ENCODE peak calls at places on chromosomes 5 and 9, in ten cellular contexts. One of them, this sample, is unnamed.

GRCh38 chr5:111950660-111951059 is 193.7 kb upstream of the NREP start:
- DNase-seq in brain microvascular endothelial cell: peak
- DNase-seq in IMR-90: peak
- DNase-seq in GM12878: no peak
- DNase-seq in breast epithelium: no peak
- DNase-seq in colonic mucosa: no peak
- DNase-seq in OCI-LY7: no peak
- DNase-seq in heart left ventricle: no peak
- DNase-seq in fibroblast of lung: peak
- DNase-seq in tibial nerve: no peak
- DNase-seq in this sample: no peak

GRCh38 chr9:13719410-13719809 is 439.9 kb upstream of the MPDZ start:
- DNase-seq in brain microvascular endothelial cell: peak
- DNase-seq in IMR-90: peak
- DNase-seq in GM12878: no peak
- DNase-seq in breast epithelium: no peak
- DNase-seq in colonic mucosa: no peak
- DNase-seq in OCI-LY7: no peak
- DNase-seq in heart left ventricle: no peak
- DNase-seq in fibroblast of lung: peak
- DNase-seq in tibial nerve: no peak
- DNase-seq in this sample: no peak

GRCh38 chr5:167633931-167634341 is 657.5 kb upstream of the WWC1 start:
- DNase-seq in brain microvascular endothelial cell: peak
- DNase-seq in IMR-90: peak
- DNase-seq in GM12878: no peak
- DNase-seq in breast epithelium: no peak
- DNase-seq in colonic mucosa: no peak
- DNase-seq in OCI-LY7: no peak
- DNase-seq in heart left ventricle: no peak
- DNase-seq in fibroblast of lung: peak
- DNase-seq in tibial nerve: no peak
- DNase-seq in this sample: no peak

GRCh38 chr5:81420039-81420667 is 26.2 kb upstream of the ACOT12 start:
- DNase-seq in brain microvascular endothelial cell: peak
- DNase-seq in IMR-90: peak
- DNase-seq in GM12878: no peak
- DNase-seq in breast epithelium: no peak
- DNase-seq in colonic mucosa: no peak
- DNase-seq in OCI-LY7: no peak
- DNase-seq in heart left ventricle: no peak
- DNase-seq in fibroblast of lung: peak
- DNase-seq in tibial nerve: no peak
- DNase-seq in this sample: no peak

GRCh38 chr9:72947987-72948465 is 4.8 kb downstream of the ALDH1A1 start:
- DNase-seq in brain microvascular endothelial cell: no peak
- DNase-seq in IMR-90: no peak
- DNase-seq in GM12878: no peak
- DNase-seq in breast epithelium: no peak
- DNase-seq in colonic mucosa: no peak
- DNase-seq in OCI-LY7: no peak
- DNase-seq in heart left ventricle: no peak
- DNase-seq in fibroblast of lung: no peak
- DNase-seq in tibial nerve: no peak
- DNase-seq in this sample: no peak

GRCh38 chr5:153476767-153477166 is 13.7 kb upstream of the GRIA1 start:
- DNase-seq in brain microvascular endothelial cell: peak
- DNase-seq in IMR-90: peak
- DNase-seq in GM12878: no peak
- DNase-seq in breast epithelium: no peak
- DNase-seq in colonic mucosa: no peak
- DNase-seq in OCI-LY7: no peak
- DNase-seq in heart left ventricle: no peak
- DNase-seq in fibroblast of lung: peak
- DNase-seq in tibial nerve: no peak
- DNase-seq in this sample: no peak

GRCh38 chr9:130923611-130924447 is 15.2 kb downstream of the FIBCD1 start:
- DNase-seq in brain microvascular endothelial cell: no peak
- DNase-seq in IMR-90: no peak
- DNase-seq in GM12878: no peak
- DNase-seq in breast epithelium: no peak
- DNase-seq in colonic mucosa: no peak
- DNase-seq in OCI-LY7: no peak
- DNase-seq in heart left ventricle: no peak
- DNase-seq in fibroblast of lung: no peak
- DNase-seq in tibial nerve: no peak
- DNase-seq in this sample: no peak

GRCh38 chr5:161105563-161105962 is 253.6 kb upstream of the ATP10B start:
- DNase-seq in brain microvascular endothelial cell: no peak
- DNase-seq in IMR-90: no peak
- DNase-seq in GM12878: no peak
- DNase-seq in breast epithelium: no peak
- DNase-seq in colonic mucosa: no peak
- DNase-seq in OCI-LY7: no peak
- DNase-seq in heart left ventricle: no peak
- DNase-seq in fibroblast of lung: peak
- DNase-seq in tibial nerve: peak
- DNase-seq in this sample: no peak

GRCh38 chr5:7886849-7887460 is 18.0 kb downstream of the MTRR start:
- DNase-seq in brain microvascular endothelial cell: no peak
- DNase-seq in IMR-90: peak
- DNase-seq in GM12878: no peak
- DNase-seq in breast epithelium: no peak
- DNase-seq in colonic mucosa: no peak
- DNase-seq in OCI-LY7: peak
- DNase-seq in heart left ventricle: no peak
- DNase-seq in fibroblast of lung: peak
- DNase-seq in tibial nerve: no peak
- DNase-seq in this sample: no peak

GRCh38 chr5:44807269-44807668 is 1.5 kb upstream of the MRPS30 start:
- DNase-seq in brain microvascular endothelial cell: no peak
- DNase-seq in IMR-90: no peak
- DNase-seq in GM12878: no peak
- DNase-seq in breast epithelium: no peak
- DNase-seq in colonic mucosa: no peak
- DNase-seq in OCI-LY7: no peak
- DNase-seq in heart left ventricle: no peak
- DNase-seq in fibroblast of lung: no peak
- DNase-seq in tibial nerve: no peak
- DNase-seq in this sample: no peak

GRCh38 chr5:175448276-175448675 is 4.3 kb upstream of the DRD1 start:
- DNase-seq in brain microvascular endothelial cell: no peak
- DNase-seq in IMR-90: no peak
- DNase-seq in GM12878: no peak
- DNase-seq in breast epithelium: no peak
- DNase-seq in colonic mucosa: no peak
- DNase-seq in OCI-LY7: no peak
- DNase-seq in heart left ventricle: no peak
- DNase-seq in fibroblast of lung: no peak
- DNase-seq in tibial nerve: no peak
- DNase-seq in this sample: no peak

GRCh38 chr5:175444060-175444904 is at the start of gene DRD1:
- DNase-seq in brain microvascular endothelial cell: no peak
- DNase-seq in IMR-90: peak
- DNase-seq in GM12878: no peak
- DNase-seq in breast epithelium: no peak
- DNase-seq in colonic mucosa: peak
- DNase-seq in OCI-LY7: peak
- DNase-seq in heart left ventricle: no peak
- DNase-seq in fibroblast of lung: peak
- DNase-seq in tibial nerve: no peak
- DNase-seq in this sample: peak

GRCh38 chr5:175447571-175447970 is 3.6 kb upstream of the DRD1 start:
- DNase-seq in brain microvascular endothelial cell: no peak
- DNase-seq in IMR-90: no peak
- DNase-seq in GM12878: no peak
- DNase-seq in breast epithelium: no peak
- DNase-seq in colonic mucosa: no peak
- DNase-seq in OCI-LY7: no peak
- DNase-seq in heart left ventricle: no peak
- DNase-seq in fibroblast of lung: no peak
- DNase-seq in tibial nerve: no peak
- DNase-seq in this sample: no peak

GRCh38 chr5:175444905-175445456 is 999 bp upstream of the DRD1 start:
- DNase-seq in brain microvascular endothelial cell: no peak
- DNase-seq in IMR-90: no peak
- DNase-seq in GM12878: no peak
- DNase-seq in breast epithelium: no peak
- DNase-seq in colonic mucosa: no peak
- DNase-seq in OCI-LY7: no peak
- DNase-seq in heart left ventricle: no peak
- DNase-seq in fibroblast of lung: no peak
- DNase-seq in tibial nerve: no peak
- DNase-seq in this sample: no peak

DNA sequence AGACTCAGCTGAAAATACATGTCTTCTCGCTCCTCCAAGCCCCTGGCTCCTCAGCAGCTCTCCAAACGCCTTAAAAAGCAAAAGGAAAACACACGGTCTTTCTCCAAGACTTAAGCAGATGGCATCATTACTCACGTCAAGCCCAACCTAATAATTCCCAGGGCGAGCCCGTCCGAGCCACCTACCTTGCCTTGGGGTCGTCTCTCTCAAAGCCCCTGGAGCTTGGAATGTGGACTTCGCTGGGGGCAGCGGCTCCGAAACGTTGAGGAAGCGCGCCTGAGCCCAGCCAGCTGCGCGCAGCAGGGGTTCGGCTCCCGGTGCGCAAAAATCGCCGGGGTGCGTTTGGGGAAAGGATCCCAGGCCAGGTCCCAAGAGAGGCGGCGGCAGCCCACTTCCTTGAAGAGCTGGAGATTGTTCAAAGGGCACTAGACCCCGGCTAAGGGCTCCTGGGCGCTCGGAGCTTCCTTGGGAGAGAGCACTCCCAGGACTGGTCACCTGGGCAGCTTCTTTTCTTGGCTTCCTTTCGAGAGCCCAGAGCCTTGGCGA is 395 bp downstream of the DRD1 start:
- DNase-seq in brain microvascular endothelial cell: no peak
- DNase-seq in IMR-90: no peak
- DNase-seq in GM12878: no peak
- DNase-seq in breast epithelium: no peak
- DNase-seq in colonic mucosa: no peak
- DNase-seq in OCI-LY7: no peak
- DNase-seq in heart left ventricle: no peak
- DNase-seq in fibroblast of lung: no peak
- DNase-seq in tibial nerve: no peak
- DNase-seq in this sample: no peak
- H3K4me3 ChIP-seq in brain microvascular endothelial cell: no peak
- H3K4me3 ChIP-seq in IMR-90: no peak
- H3K4me3 ChIP-seq in GM12878: no peak
- H3K4me3 ChIP-seq in breast epithelium: no peak
- H3K4me3 ChIP-seq in colonic mucosa: no peak
- H3K4me3 ChIP-seq in OCI-LY7: no peak
- H3K4me3 ChIP-seq in heart left ventricle: peak
- H3K4me3 ChIP-seq in fibroblast of lung: no peak
- H3K4me3 ChIP-seq in tibial nerve: peak
- H3K4me3 ChIP-seq in this sample: no peak

GRCh38 chr9:132166599-132166998 is 4.7 kb downstream of the NTNG2 start:
- DNase-seq in brain microvascular endothelial cell: no peak
- DNase-seq in IMR-90: no peak
- DNase-seq in GM12878: no peak
- DNase-seq in breast epithelium: no peak
- DNase-seq in colonic mucosa: no peak
- DNase-seq in OCI-LY7: peak
- DNase-seq in heart left ventricle: no peak
- DNase-seq in fibroblast of lung: no peak
- DNase-seq in tibial nerve: no peak
- DNase-seq in this sample: no peak
- TF ChIP-seq CTCF in brain microvascular endothelial cell: peak
- TF ChIP-seq CTCF in IMR-90: peak
- TF ChIP-seq CTCF in GM12878: peak
- TF ChIP-seq CTCF in breast epithelium: no peak
- TF ChIP-seq CTCF in colonic mucosa: no peak
- TF ChIP-seq CTCF in OCI-LY7: peak
- TF ChIP-seq CTCF in heart left ventricle: no peak
- TF ChIP-seq CTCF in fibroblast of lung: no peak
- TF ChIP-seq CTCF in tibial nerve: no peak
- TF ChIP-seq CTCF in this sample: peak

DNA sequence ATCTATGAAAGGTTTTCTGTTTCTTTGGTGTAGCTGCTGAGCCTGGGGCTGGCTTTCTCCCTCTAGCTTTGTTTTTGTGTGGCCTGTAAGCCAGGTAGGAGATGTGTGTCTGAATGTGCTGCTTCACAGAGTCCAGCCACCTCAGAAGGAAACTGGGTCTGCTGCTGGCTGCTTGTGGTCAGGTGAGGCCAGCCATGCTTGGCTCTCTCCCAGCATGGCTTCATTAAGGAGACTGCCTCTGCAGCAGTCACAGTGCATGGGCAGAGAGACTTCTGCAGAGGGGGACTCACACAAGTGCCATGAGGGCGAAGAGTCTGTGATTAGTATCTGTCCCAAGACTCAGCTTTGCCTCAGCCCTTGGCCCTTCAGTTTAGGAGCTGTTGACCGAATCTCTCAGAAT is 50.6 kb downstream of the MAN2A1 start:
- DNase-seq in brain microvascular endothelial cell: peak
- DNase-seq in IMR-90: peak
- DNase-seq in GM12878: peak
- DNase-seq in breast epithelium: no peak
- DNase-seq in colonic mucosa: no peak
- DNase-seq in OCI-LY7: no peak
- DNase-seq in heart left ventricle: no peak
- DNase-seq in fibroblast of lung: peak
- DNase-seq in tibial nerve: no peak
- DNase-seq in this sample: no peak
- H3K27ac ChIP-seq in brain microvascular endothelial cell: peak
- H3K27ac ChIP-seq in IMR-90: peak
- H3K27ac ChIP-seq in GM12878: no peak
- H3K27ac ChIP-seq in breast epithelium: peak
- H3K27ac ChIP-seq in colonic mucosa: no peak
- H3K27ac ChIP-seq in OCI-LY7: no peak
- H3K27ac ChIP-seq in heart left ventricle: no peak
- H3K27ac ChIP-seq in fibroblast of lung: peak
- H3K27ac ChIP-seq in tibial nerve: no peak
- H3K27ac ChIP-seq in this sample: peak

GRCh38 chr5:180988011-180988410 is 635 bp upstream of the BTNL3 start:
- DNase-seq in brain microvascular endothelial cell: no peak
- DNase-seq in IMR-90: no peak
- DNase-seq in GM12878: no peak
- DNase-seq in breast epithelium: no peak
- DNase-seq in colonic mucosa: peak
- DNase-seq in OCI-LY7: no peak
- DNase-seq in heart left ventricle: no peak
- DNase-seq in fibroblast of lung: no peak
- DNase-seq in tibial nerve: no peak
- DNase-seq in this sample: no peak

GRCh38 chr5:180990086-180990888 is 1.6 kb downstream of the BTNL3 start:
- DNase-seq in brain microvascular endothelial cell: peak
- DNase-seq in IMR-90: no peak
- DNase-seq in GM12878: no peak
- DNase-seq in breast epithelium: no peak
- DNase-seq in colonic mucosa: no peak
- DNase-seq in OCI-LY7: peak
- DNase-seq in heart left ventricle: no peak
- DNase-seq in fibroblast of lung: no peak
- DNase-seq in tibial nerve: no peak
- DNase-seq in this sample: no peak

GRCh38 chr5:180988592-180988991 is at the start of gene BTNL3:
- DNase-seq in brain microvascular endothelial cell: no peak
- DNase-seq in IMR-90: no peak
- DNase-seq in GM12878: no peak
- DNase-seq in breast epithelium: no peak
- DNase-seq in colonic mucosa: peak
- DNase-seq in OCI-LY7: no peak
- DNase-seq in heart left ventricle: no peak
- DNase-seq in fibroblast of lung: no peak
- DNase-seq in tibial nerve: no peak
- DNase-seq in this sample: no peak

GRCh38 chr5:180990889-180991257 is 2.2 kb downstream of the BTNL3 start:
- DNase-seq in brain microvascular endothelial cell: no peak
- DNase-seq in IMR-90: no peak
- DNase-seq in GM12878: no peak
- DNase-seq in breast epithelium: no peak
- DNase-seq in colonic mucosa: peak
- DNase-seq in OCI-LY7: no peak
- DNase-seq in heart left ventricle: no peak
- DNase-seq in fibroblast of lung: no peak
- DNase-seq in tibial nerve: no peak
- DNase-seq in this sample: no peak
- H3K4me3 ChIP-seq in brain microvascular endothelial cell: no peak
- H3K4me3 ChIP-seq in IMR-90: no peak
- H3K4me3 ChIP-seq in GM12878: no peak
- H3K4me3 ChIP-seq in breast epithelium: no peak
- H3K4me3 ChIP-seq in colonic mucosa: peak
- H3K4me3 ChIP-seq in OCI-LY7: no peak
- H3K4me3 ChIP-seq in heart left ventricle: no peak
- H3K4me3 ChIP-seq in fibroblast of lung: no peak
- H3K4me3 ChIP-seq in tibial nerve: peak
- H3K4me3 ChIP-seq in this sample: no peak

This sample was measured in RWPE2.